ENCODE peak calls at places on chromosome 3, in ten cellular contexts. C, H, R, M, V, O, T, N, I and J are unnamed samples.

GRCh38 chr3:132641837-132642538 is 17.6 kb downstream of the ACAD11 start:
- DNase-seq in C (no peak), H (no peak), R (peak; percentile 51), M (no peak), V (peak; percentile 63), O (no peak), T (peak; percentile 60), N (peak; percentile 76), I (peak; percentile 47), J (no peak)

GRCh38 chr3:23202203-23202920 is 765 bp upstream of the UBE2E2 start:
- DNase-seq in C (no peak), H (no peak), R (no peak), M (no peak), V (no peak), O (peak; percentile 2), T (peak; percentile 40), N (no peak), I (peak; percentile 1), J (peak; percentile 15)

GRCh38 chr3:110343945-110344344 is 727.7 kb upstream of the NECTIN3 start:
- DNase-seq in C (no peak), H (no peak), R (no peak), M (no peak), V (no peak), O (no peak), T (peak; percentile 53), N (no peak), I (no peak), J (no peak)

GRCh38 chr3:17088017-17088416 is 203.3 kb downstream of the PLCL2 start:
- DNase-seq in C (no peak), H (no peak), R (no peak), M (no peak), V (no peak), O (no peak), T (no peak), N (no peak), I (no peak), J (no peak)

GRCh38 chr3:9947025-9947995 is 4.9 kb downstream of the PRRT3 start:
- DNase-seq in C (peak; percentile 90), H (peak; percentile 61), R (peak; percentile 47), M (no peak), V (no peak), O (no peak), T (peak; percentile 88), N (peak; percentile 27), I (no peak), J (no peak)

GRCh38 chr3:62793961-62794360 is 81.3 kb downstream of the CADPS start:
- DNase-seq in C (no peak), H (no peak), R (no peak), M (no peak), V (no peak), O (no peak), T (no peak), N (no peak), I (no peak), J (no peak)

GRCh38 chr3:171984883-171985282 is 54.5 kb upstream of the FNDC3B start:
- DNase-seq in C (no peak), H (no peak), R (no peak), M (no peak), V (no peak), O (no peak), T (no peak), N (no peak), I (no peak), J (no peak)

GRCh38 chr3:154304116-154304786 is 20.0 kb downstream of the DHX36 start:
- DNase-seq in C (no peak), H (no peak), R (no peak), M (no peak), V (no peak), O (no peak), T (no peak), N (no peak), I (no peak), J (no peak)

GRCh38 chr3:4820296-4821121 is 158.7 kb upstream of the BHLHE40 start:
- DNase-seq in C (no peak), H (no peak), R (no peak), M (no peak), V (no peak), O (no peak), T (no peak), N (no peak), I (no peak), J (peak; percentile 19)

GRCh38 chr3:71395927-71396695 is 187.4 kb downstream of the FOXP1 start:
- DNase-seq in C (no peak), H (no peak), R (no peak), M (no peak), V (no peak), O (no peak), T (peak; percentile 44), N (no peak), I (no peak), J (no peak)

GRCh38 chr3:90041995-90042394 is 934.6 kb downstream of the EPHA3 start:
- DNase-seq in C (no peak), H (no peak), R (no peak), M (no peak), V (no peak), O (no peak), T (no peak), N (no peak), I (no peak), J (no peak)

GRCh38 chr3:126415661-126416591 is 21.2 kb downstream of the CFAP100 start:
- DNase-seq in C (no peak), H (no peak), R (no peak), M (no peak), V (no peak), O (no peak), T (no peak), N (no peak), I (no peak), J (no peak)

GRCh38 chr3:134350861-134351311 is 23.4 kb downstream of the AMOTL2 start:
- DNase-seq in C (peak; percentile 87), H (peak; percentile 54), R (no peak), M (no peak), V (no peak), O (no peak), T (no peak), N (no peak), I (no peak), J (no peak)

GRCh38 chr3:15315003-15315402 is 17.4 kb downstream of the SH3BP5 start:
- DNase-seq in C (no peak), H (no peak), R (no peak), M (no peak), V (no peak), O (no peak), T (peak; percentile 20), N (no peak), I (no peak), J (no peak)

GRCh38 chr3:41808152-41808551 is 153.8 kb downstream of the ULK4 start:
- DNase-seq in C (no peak), H (no peak), R (peak; percentile 4), M (no peak), V (no peak), O (no peak), T (peak; percentile 80), N (no peak), I (peak; percentile 5), J (no peak)

GRCh38 chr3:158777171-158777873 is 24.5 kb upstream of the MFSD1 start:
- DNase-seq in C (no peak), H (no peak), R (no peak), M (no peak), V (no peak), O (no peak), T (no peak), N (no peak), I (no peak), J (no peak)

GRCh38 chr3:51340311-51340829 is 44.7 kb upstream of the MANF start:
- DNase-seq in C (no peak), H (no peak), R (peak; percentile 83), M (no peak), V (no peak), O (no peak), T (peak; percentile 95), N (no peak), I (peak; percentile 86), J (no peak)

GRCh38 chr3:67765575-67765974 is 111.2 kb upstream of the SUCLG2 start:
- DNase-seq in C (no peak), H (no peak), R (no peak), M (no peak), V (no peak), O (no peak), T (no peak), N (peak; percentile 2), I (peak; percentile 48), J (no peak)

GRCh38 chr3:52455283-52456168 is at the start of gene NISCH:
- DNase-seq in C (peak; percentile 96), H (peak; percentile 91), R (peak; percentile 47), M (peak; percentile 91), V (peak; percentile 98), O (peak; percentile 95), T (peak; percentile 77), N (peak; percentile 83), I (peak; percentile 81), J (peak; percentile 95)

GRCh38 chr3:159803444-159803843 is 185.2 kb upstream of the IL12A start:
- DNase-seq in C (no peak), H (no peak), R (no peak), M (no peak), V (no peak), O (no peak), T (no peak), N (no peak), I (no peak), J (no peak)

GRCh38 chr3:69688400-69688799 is 50.9 kb upstream of the MITF start:
- DNase-seq in C (no peak), H (no peak), R (no peak), M (no peak), V (no peak), O (no peak), T (no peak), N (no peak), I (no peak), J (no peak)

GRCh38 chr3:70064194-70064787 is 64.8 kb downstream of the SAMMSON start:
- DNase-seq in C (no peak), H (peak; percentile 8), R (peak; percentile 5), M (no peak), V (peak; percentile 2), O (no peak), T (peak; percentile 43), N (peak; percentile 58), I (peak; percentile 8), J (no peak)

GRCh38 chr3:78703944-78704343 is 1063.9 kb downstream of the ROBO1 start:
- DNase-seq in C (no peak), H (no peak), R (no peak), M (no peak), V (no peak), O (no peak), T (no peak), N (no peak), I (no peak), J (no peak)

GRCh38 chr3:101513419-101513986 is 491 bp upstream of the SENP7 start:
- DNase-seq in C (no peak), H (no peak), R (no peak), M (no peak), V (peak; percentile 74), O (no peak), T (no peak), N (no peak), I (no peak), J (no peak)

GRCh38 chr3:36943601-36944000 is 1.3 kb downstream of the TRANK1 start:
- DNase-seq in C (no peak), H (no peak), R (no peak), M (no peak), V (no peak), O (no peak), T (no peak), N (peak; percentile 66), I (no peak), J (no peak)